ENCODE peak calls at places on chromosomes 1 and 21, in four cellular contexts. One of them, this sample, is unnamed.

GRCh38 chr21:42313501-42313969 is 1.7 kb downstream of the TFF3 start:
- DNase-seq in K562: no peak
- DNase-seq in HCT116: no peak
- DNase-seq in SK-N-SH: no peak
- DNase-seq in this sample: peak

GRCh38 chr1:116165572-116165971 is 54.4 kb downstream of the MAB21L3 start:
- DNase-seq in K562: no peak
- DNase-seq in HCT116: no peak
- DNase-seq in SK-N-SH: no peak
- DNase-seq in this sample: no peak

GRCh38 chr1:65177457-65177856 is 29.5 kb downstream of the AK4 start:
- DNase-seq in HCT116: peak
- DNase-seq in SK-N-SH: no peak
- DNase-seq in K562: no peak
- DNase-seq in this sample: no peak

GRCh38 chr1:111062081-111062480 is 77.8 kb downstream of the DRAM2 start:
- DNase-seq in HCT116: no peak
- DNase-seq in SK-N-SH: no peak
- DNase-seq in K562: no peak
- DNase-seq in this sample: no peak

GRCh38 chr21:34889287-34889536 is 159.9 kb downstream of the RUNX1 start:
- DNase-seq in K562: no peak
- DNase-seq in SK-N-SH: no peak
- DNase-seq in HCT116: no peak
- DNase-seq in this sample: peak

GRCh38 chr1:94737124-94737998 is 82.8 kb upstream of the SLC44A3 start:
- DNase-seq in SK-N-SH: no peak
- DNase-seq in HCT116: no peak
- DNase-seq in K562: no peak
- DNase-seq in this sample: no peak

GRCh38 chr1:221381858-221382623 is 359.8 kb downstream of the DUSP10 start:
- DNase-seq in HCT116: no peak
- DNase-seq in SK-N-SH: no peak
- DNase-seq in K562: no peak
- DNase-seq in this sample: no peak

GRCh38 chr1:197911857-197912696 is 5.1 kb upstream of the LHX9 start:
- DNase-seq in SK-N-SH: peak
- DNase-seq in K562: no peak
- DNase-seq in HCT116: no peak
- DNase-seq in this sample: peak

GRCh38 chr1:147676306-147677085 is 6.2 kb upstream of the ACP6 start:
- DNase-seq in K562: no peak
- DNase-seq in SK-N-SH: no peak
- DNase-seq in HCT116: no peak
- DNase-seq in this sample: no peak

GRCh38 chr1:156608036-156608674 is 6.9 kb upstream of the GPATCH4 start:
- DNase-seq in K562: peak
- DNase-seq in HCT116: peak
- DNase-seq in SK-N-SH: peak
- DNase-seq in this sample: peak

GRCh38 chr1:16183157-16183556 is 27.3 kb upstream of the EPHA2 start:
- DNase-seq in K562: no peak
- DNase-seq in SK-N-SH: no peak
- DNase-seq in HCT116: no peak
- DNase-seq in this sample: no peak

GRCh38 chr1:192587386-192588276 is 12.1 kb downstream of the RGS1 start:
- DNase-seq in SK-N-SH: no peak
- DNase-seq in K562: no peak
- DNase-seq in HCT116: no peak
- DNase-seq in this sample: no peak

GRCh38 chr21:29117372-29117955 is 13.0 kb upstream of the MAP3K7CL start:
- DNase-seq in HCT116: no peak
- DNase-seq in K562: no peak
- DNase-seq in SK-N-SH: no peak
- DNase-seq in this sample: no peak

GRCh38 chr1:111446967-111447892 is 1.8 kb downstream of the WDR77 start:
- DNase-seq in SK-N-SH: no peak
- DNase-seq in HCT116: no peak
- DNase-seq in K562: no peak
- DNase-seq in this sample: no peak

GRCh38 chr1:208251015-208251414 is 6.8 kb upstream of the PLXNA2 start:
- DNase-seq in SK-N-SH: no peak
- DNase-seq in HCT116: no peak
- DNase-seq in K562: no peak
- DNase-seq in this sample: no peak

GRCh38 chr1:214496126-214496525 is 55.3 kb downstream of the PTPN14 start:
- DNase-seq in K562: no peak
- DNase-seq in HCT116: no peak
- DNase-seq in SK-N-SH: no peak
- DNase-seq in this sample: no peak

GRCh38 chr21:15010645-15011044 is 54.2 kb downstream of the NRIP1 start:
- DNase-seq in K562: no peak
- DNase-seq in HCT116: no peak
- DNase-seq in SK-N-SH: no peak
- DNase-seq in this sample: no peak

GRCh38 chr21:25234857-25235801 is 372.2 kb downstream of the MRPL39 start:
- DNase-seq in K562: no peak
- DNase-seq in HCT116: no peak
- DNase-seq in SK-N-SH: no peak
- DNase-seq in this sample: no peak

GRCh38 chr1:72285074-72285425 is 2.7 kb upstream of the NEGR1 start:
- DNase-seq in HCT116: no peak
- DNase-seq in K562: no peak
- DNase-seq in SK-N-SH: no peak
- DNase-seq in this sample: no peak

GRCh38 chr1:110556471-110556807 is 37.5 kb upstream of the KCNA10 start:
- DNase-seq in SK-N-SH: no peak
- DNase-seq in HCT116: no peak
- DNase-seq in K562: no peak
- DNase-seq in this sample: no peak

GRCh38 chr1:62321438-62321837 is 2.2 kb upstream of the KANK4 start:
- DNase-seq in HCT116: peak
- DNase-seq in SK-N-SH: no peak
- DNase-seq in K562: no peak
- DNase-seq in this sample: no peak

GRCh38 chr1:53114581-53115400 is 27.6 kb downstream of the SLC1A7 start:
- DNase-seq in K562: no peak
- DNase-seq in SK-N-SH: no peak
- DNase-seq in HCT116: no peak
- DNase-seq in this sample: no peak

GRCh38 chr1:17759114-17759513 is 4.0 kb downstream of the ACTL8 start:
- DNase-seq in HCT116: peak
- DNase-seq in K562: peak
- DNase-seq in SK-N-SH: no peak
- DNase-seq in this sample: peak

GRCh38 chr1:187264995-187265602 is 436.4 kb downstream of the PLA2G4A start:
- DNase-seq in SK-N-SH: peak
- DNase-seq in HCT116: peak
- DNase-seq in K562: no peak
- DNase-seq in this sample: peak

GRCh38 chr1:101278845-101279244 is 42.0 kb downstream of the S1PR1 start:
- DNase-seq in K562: no peak
- DNase-seq in HCT116: no peak
- DNase-seq in SK-N-SH: no peak
- DNase-seq in this sample: no peak

GRCh38 chr1:36133484-36133883 is 8.5 kb upstream of the COL8A2 start:
- DNase-seq in HCT116: no peak
- DNase-seq in K562: no peak
- DNase-seq in SK-N-SH: peak
- DNase-seq in this sample: no peak

GRCh38 chr1:50105430-50105829 is 3.3 kb upstream of the ELAVL4 start:
- DNase-seq in K562: peak
- DNase-seq in SK-N-SH: no peak
- DNase-seq in HCT116: no peak
- DNase-seq in this sample: peak

GRCh38 chr21:32772281-32773047 is 909 bp upstream of the PAXBP1 start:
- DNase-seq in HCT116: no peak
- DNase-seq in K562: peak
- DNase-seq in SK-N-SH: peak
- DNase-seq in this sample: peak

GRCh38 chr1:215635827-215636226 is 68.7 kb downstream of the KCTD3 start:
- DNase-seq in K562: no peak
- DNase-seq in SK-N-SH: no peak
- DNase-seq in HCT116: no peak
- DNase-seq in this sample: no peak

GRCh38 chr1:31517301-31517700 is 59.0 kb upstream of the TINAGL1 start:
- DNase-seq in SK-N-SH: no peak
- DNase-seq in HCT116: no peak
- DNase-seq in K562: no peak
- DNase-seq in this sample: peak

GRCh38 chr1:50929376-50929958 is 30.6 kb downstream of the FAF1 start:
- DNase-seq in K562: no peak
- DNase-seq in HCT116: peak
- DNase-seq in SK-N-SH: peak
- DNase-seq in this sample: peak

GRCh38 chr1:43444827-43445225 is 8.9 kb downstream of the HYI start:
- DNase-seq in HCT116: no peak
- DNase-seq in K562: peak
- DNase-seq in SK-N-SH: no peak
- DNase-seq in this sample: peak

GRCh38 chr1:31227891-31228290 is 11.8 kb downstream of the NKAIN1 start:
- DNase-seq in K562: no peak
- DNase-seq in HCT116: no peak
- DNase-seq in SK-N-SH: peak
- DNase-seq in this sample: peak

GRCh38 chr1:89975540-89976125 is 19.3 kb upstream of the ZNF326 start:
- DNase-seq in K562: no peak
- DNase-seq in SK-N-SH: no peak
- DNase-seq in HCT116: no peak
- DNase-seq in this sample: no peak

GRCh38 chr1:40563266-40563665 is 31.8 kb downstream of the ZNF684 start:
- DNase-seq in SK-N-SH: no peak
- DNase-seq in HCT116: no peak
- DNase-seq in K562: no peak
- DNase-seq in this sample: no peak

GRCh38 chr1:190098756-190099155 is 378.9 kb downstream of the BRINP3 start:
- DNase-seq in K562: no peak
- DNase-seq in SK-N-SH: no peak
- DNase-seq in HCT116: no peak
- DNase-seq in this sample: no peak

GRCh38 chr1:109712321-109712864 is 342 bp downstream of the GSTM5 start:
- DNase-seq in K562: no peak
- DNase-seq in SK-N-SH: peak
- DNase-seq in HCT116: no peak
- DNase-seq in this sample: no peak

GRCh38 chr1:107965112-107965991 is at the start of gene VAV3:
- DNase-seq in SK-N-SH: peak
- DNase-seq in K562: no peak
- DNase-seq in HCT116: no peak
- DNase-seq in this sample: peak

GRCh38 chr1:1229770-1230169 is 2.0 kb downstream of the SDF4 start:
- DNase-seq in SK-N-SH: no peak
- DNase-seq in HCT116: no peak
- DNase-seq in K562: no peak
- DNase-seq in this sample: no peak

GRCh38 chr1:230286166-230286889 is 139.8 kb downstream of the PGBD5 start:
- DNase-seq in K562: no peak
- DNase-seq in HCT116: no peak
- DNase-seq in SK-N-SH: no peak
- DNase-seq in this sample: no peak

DNA sequence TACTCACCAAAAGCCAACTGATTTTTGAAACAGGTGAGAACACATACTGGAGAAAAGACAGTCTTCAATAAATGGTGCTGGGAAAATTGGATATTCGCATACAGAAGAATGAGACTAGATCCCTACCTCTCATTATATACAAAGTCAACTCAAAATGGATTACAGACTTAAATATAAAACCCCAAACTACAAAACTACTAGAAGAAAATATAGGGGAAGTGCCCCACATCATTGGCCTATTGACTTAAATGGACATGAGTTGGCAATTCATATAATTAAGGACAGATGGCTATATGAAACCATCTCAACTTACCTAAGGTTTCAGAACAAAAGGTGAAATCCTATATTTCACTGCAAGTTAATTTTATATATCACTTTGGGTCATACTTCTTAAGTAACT is 60.1 kb downstream of the C4BPA start:
- DNase-seq in SK-N-SH: no peak
- DNase-seq in K562: no peak
- DNase-seq in HCT116: no peak
- DNase-seq in this sample: no peak
- TF ChIP-seq REST in SK-N-SH: no peak
- TF ChIP-seq REST in K562: no peak
- TF ChIP-seq REST in HCT116: no peak
- TF ChIP-seq REST in this sample: no peak

GRCh38 chr1:55632906-55633305 is 417.7 kb upstream of the USP24 start:
- DNase-seq in HCT116: no peak
- DNase-seq in K562: no peak
- DNase-seq in SK-N-SH: no peak
- DNase-seq in this sample: peak
- H2AFZ ChIP-seq in HCT116: no peak
- H2AFZ ChIP-seq in K562: no peak
- H2AFZ ChIP-seq in SK-N-SH: peak
- H2AFZ ChIP-seq in this sample: peak

DNA sequence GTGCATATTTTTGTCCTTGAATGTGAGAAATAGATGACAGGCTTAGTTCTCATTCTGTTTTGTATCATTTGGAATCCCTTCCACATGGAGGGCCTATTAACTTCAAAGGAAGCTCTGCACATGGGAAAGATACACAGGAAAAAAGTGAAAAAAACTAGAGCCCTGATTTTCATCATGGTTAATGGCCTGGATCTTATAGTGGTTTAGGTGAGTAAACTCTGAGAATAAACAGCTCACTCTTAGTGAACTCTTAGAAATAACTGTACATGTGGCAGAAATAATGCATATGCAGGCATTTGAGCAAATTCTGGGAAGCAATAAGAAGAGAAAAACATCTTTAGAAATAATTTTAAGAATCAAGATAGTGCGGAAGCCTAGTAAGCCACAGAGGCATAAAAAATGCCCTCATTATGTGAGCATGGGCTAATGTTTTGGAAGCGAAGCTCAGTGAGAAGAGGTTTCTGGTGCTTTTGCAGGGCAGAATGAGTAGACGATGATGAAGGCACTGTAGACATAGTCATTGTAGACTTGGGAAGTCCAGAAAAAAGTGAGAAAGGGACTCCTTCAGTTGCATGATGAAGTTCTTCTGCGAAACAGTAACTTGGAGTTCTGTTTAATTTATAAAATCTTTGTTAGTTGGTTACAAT is 279.9 kb downstream of the DNM3 start:
- DNase-seq in HCT116: no peak
- DNase-seq in K562: no peak
- DNase-seq in SK-N-SH: no peak
- DNase-seq in this sample: no peak
- TF ChIP-seq REST in HCT116: no peak
- TF ChIP-seq REST in K562: no peak
- TF ChIP-seq REST in SK-N-SH: no peak
- TF ChIP-seq REST in this sample: no peak

GRCh38 chr1:3746784-3747521 is 5.3 kb upstream of the CCDC27 start:
- DNase-seq in HCT116: no peak
- DNase-seq in SK-N-SH: peak
- DNase-seq in K562: peak
- DNase-seq in this sample: peak
- H2AFZ ChIP-seq in HCT116: no peak
- H2AFZ ChIP-seq in SK-N-SH: peak
- H2AFZ ChIP-seq in K562: peak
- H2AFZ ChIP-seq in this sample: peak